ENCODE peak calls at places on chromosomes 1 and 21, in four cellular contexts. H, T, M and S are unnamed samples.

GRCh38 chr1:39898648-39899603 is 2.8 kb downstream of the MYCL start:
- DNase-seq in M (peak; percentile 85), T (peak; percentile 99), H (peak; percentile 75), S (no peak)

GRCh38 chr1:93567255-93567918 is 114.2 kb downstream of the BCAR3 start:
- DNase-seq in M (no peak), T (peak; percentile 84), H (no peak), S (no peak)

GRCh38 chr1:17700363-17700762 is 54.8 kb upstream of the ACTL8 start:
- DNase-seq in M (no peak), T (no peak), H (no peak), S (no peak)

GRCh38 chr1:203692565-203693470 is 66.2 kb downstream of the ATP2B4 start:
- DNase-seq in H (peak; percentile 59), T (peak; percentile 84), M (no peak), S (no peak)

GRCh38 chr1:18907021-18907913 is 4.9 kb upstream of the ALDH4A1 start:
- DNase-seq in H (peak; percentile 33), M (peak; percentile 72), T (peak; percentile 64), S (no peak)

GRCh38 chr1:36469163-36469562 is 5.0 kb upstream of the MRPS15 start:
- DNase-seq in H (no peak), T (no peak), M (no peak), S (no peak)

GRCh38 chr21:34182436-34182835 is 109.1 kb downstream of the MRPS6 start:
- DNase-seq in H (no peak), T (no peak), M (no peak), S (no peak)

GRCh38 chr1:58249729-58250586 is 296.6 kb downstream of the OMA1 start:
- DNase-seq in T (no peak), M (peak; percentile 84), H (no peak), S (peak; percentile 47)

GRCh38 chr1:171207377-171207776 is 22.3 kb downstream of the FMO2 start:
- DNase-seq in M (no peak), H (no peak), T (no peak), S (no peak)

GRCh38 chr21:38448619-38449186 is 49.6 kb downstream of the ERG start:
- DNase-seq in T (no peak), M (no peak), H (no peak), S (no peak)

GRCh38 chr1:171226757-171227370 is 21.4 kb upstream of the FMO1 start:
- DNase-seq in H (peak; percentile 42), M (peak; percentile 26), T (peak; percentile 40), S (no peak)

GRCh38 chr21:42496839-42497202 is 797 bp upstream of the RSPH1 start:
- DNase-seq in M (peak; percentile 46), H (no peak), T (no peak), S (no peak)

GRCh38 chr1:54230507-54231339 is 30.8 kb downstream of the MRPL37 start:
- DNase-seq in T (no peak), M (peak; percentile 72), H (no peak), S (no peak)

GRCh38 chr1:235913311-235913710 is 46.6 kb upstream of the LYST start:
- DNase-seq in H (no peak), M (no peak), T (no peak), S (no peak)

GRCh38 chr21:36744560-36745231 is 45.8 kb downstream of the SIM2 start:
- DNase-seq in M (peak; percentile 87), H (no peak), T (no peak), S (no peak)

GRCh38 chr1:87833158-87833557 is 504.5 kb downstream of the LMO4 start:
- DNase-seq in T (no peak), H (no peak), M (no peak), S (no peak)

GRCh38 chr1:29650041-29650400 is 413.7 kb downstream of the PTPRU start:
- DNase-seq in T (no peak), M (no peak), H (no peak), S (no peak)

GRCh38 chr1:157403203-157403602 is 149.1 kb downstream of the FCRL5 start:
- DNase-seq in T (no peak), M (no peak), H (peak; percentile 3), S (peak; percentile 21)

GRCh38 chr1:45563843-45564242 is 13.2 kb downstream of the AKR1A1 start:
- DNase-seq in M (no peak), T (no peak), H (no peak), S (no peak)

GRCh38 chr1:153608742-153609584 is 4.0 kb downstream of the S100A16 start:
- DNase-seq in M (no peak), T (peak; percentile 94), H (peak; percentile 90), S (peak; percentile 90)

GRCh38 chr1:15027515-15027948 is 126.0 kb upstream of the TMEM51 start:
- DNase-seq in M (peak; percentile 85), H (peak; percentile 22), T (peak; percentile 84), S (no peak)
- TF ChIP-seq YY1 in M (no peak), H (no peak), T (no peak), S (no peak)

GRCh38 chr1:222821239-222821638 is 6.4 kb downstream of the DISP1 start:
- DNase-seq in M (no peak), H (no peak), T (no peak), S (no peak)
- TF ChIP-seq MAX in M (no peak), H (no peak), T (no peak), S (no peak)

GRCh38 chr21:29376556-29376955 is 77.8 kb downstream of the BACH1 start:
- DNase-seq in M (no peak), T (peak; percentile 27), H (peak; percentile 39), S (peak; percentile 67)
- TF ChIP-seq YY1 in M (no peak), T (no peak), H (no peak), S (no peak)

DNA sequence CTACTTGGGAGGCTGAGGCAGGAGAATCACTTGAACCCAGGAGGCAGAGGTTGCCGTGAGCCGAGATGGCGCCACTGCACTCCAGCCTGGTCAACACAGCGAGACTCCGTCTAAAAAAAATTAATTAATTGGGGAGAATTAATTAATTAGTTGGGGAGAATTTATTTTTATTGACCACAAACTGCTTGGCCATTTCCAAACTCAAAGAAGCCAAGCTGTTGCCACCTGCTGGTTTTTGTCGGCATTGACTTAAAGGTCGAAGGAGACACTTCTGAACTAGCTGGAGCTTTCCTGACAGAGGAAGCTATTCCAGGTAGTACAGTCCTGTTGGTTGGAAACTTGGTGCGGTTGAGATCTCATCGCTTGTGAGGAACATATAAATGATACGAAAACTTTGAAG is 13.1 kb downstream of the MAP1LC3C start:
- DNase-seq in H (peak; percentile 38), T (peak; percentile 42), M (peak; percentile 55), S (no peak)
- TF ChIP-seq MAX in H (no peak), T (no peak), M (no peak), S (no peak)

DNA sequence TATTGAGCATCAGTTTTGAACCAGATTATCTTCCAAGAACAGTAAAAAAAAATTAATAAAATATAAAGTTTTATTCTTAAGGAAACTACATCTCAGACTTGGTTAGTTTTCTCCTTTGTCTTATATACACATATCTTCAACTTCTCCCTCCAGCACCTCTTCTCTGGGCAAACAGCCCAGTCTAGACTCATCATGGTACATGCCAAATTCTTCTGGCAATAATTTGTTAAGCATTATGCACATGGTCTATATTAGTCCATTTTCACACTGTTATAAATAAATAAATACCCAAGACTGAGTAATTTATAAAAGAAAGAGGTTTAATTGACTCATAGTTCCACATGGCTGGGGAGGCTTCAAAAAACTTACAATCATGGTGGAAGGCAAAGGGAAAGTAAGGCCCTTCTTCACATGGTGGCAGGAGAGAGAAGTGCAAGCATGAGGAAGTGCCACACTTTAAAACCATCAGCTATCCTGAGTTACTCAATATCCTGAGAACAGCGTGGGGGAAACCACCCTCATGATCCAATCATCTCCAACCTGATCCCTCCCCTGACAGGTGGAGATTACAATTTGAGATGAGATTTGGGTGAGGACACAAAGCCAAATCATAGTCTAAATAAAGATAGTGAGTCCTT is 108.7 kb upstream of the RNPC3 start:
- DNase-seq in M (no peak), H (no peak), T (no peak), S (no peak)
- TF ChIP-seq YY1 in M (no peak), H (no peak), T (no peak), S (no peak)

GRCh38 chr1:234271243-234271606 is 102.0 kb upstream of the COA6 start:
- DNase-seq in M (no peak), T (no peak), H (no peak), S (no peak)

GRCh38 chr1:234270103-234270502 is 103.2 kb upstream of the COA6 start:
- DNase-seq in T (no peak), M (no peak), H (no peak), S (no peak)

GRCh38 chr1:234272656-234273312 is 100.5 kb upstream of the COA6 start:
- DNase-seq in M (no peak), H (no peak), T (no peak), S (no peak)

GRCh38 chr1:234265861-234266260 is 107.4 kb upstream of the COA6 start:
- DNase-seq in T (no peak), H (no peak), M (no peak), S (no peak)

GRCh38 chr1:234270581-234271242 is 102.5 kb upstream of the COA6 start:
- DNase-seq in T (no peak), M (no peak), H (no peak), S (no peak)
- TF ChIP-seq MAX in T (no peak), M (no peak), H (no peak), S (no peak)

DNA sequence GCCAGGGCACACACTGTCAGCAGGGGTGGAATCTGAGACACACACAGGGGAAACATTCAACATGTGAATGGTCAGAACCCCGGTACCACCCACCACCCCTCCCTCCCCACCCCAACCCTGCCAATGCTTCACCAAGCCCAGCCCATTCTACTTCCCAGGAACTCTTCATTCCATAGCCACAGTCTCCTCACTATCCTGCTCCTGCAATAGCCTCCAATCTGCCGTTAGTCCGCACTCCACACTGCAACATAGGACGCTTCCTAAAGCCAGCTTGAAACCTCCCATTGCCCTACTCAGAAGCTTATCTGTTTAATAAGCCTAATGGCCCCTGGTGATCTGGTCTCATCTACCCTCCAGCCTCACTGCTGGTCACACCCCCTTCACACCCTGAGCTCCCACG is 7.5 kb upstream of the RAB3B start:
- DNase-seq in T (no peak), M (peak; percentile 24), H (no peak), S (no peak)
- TF ChIP-seq YY1 in T (no peak), M (no peak), H (no peak), S (no peak)

DNA sequence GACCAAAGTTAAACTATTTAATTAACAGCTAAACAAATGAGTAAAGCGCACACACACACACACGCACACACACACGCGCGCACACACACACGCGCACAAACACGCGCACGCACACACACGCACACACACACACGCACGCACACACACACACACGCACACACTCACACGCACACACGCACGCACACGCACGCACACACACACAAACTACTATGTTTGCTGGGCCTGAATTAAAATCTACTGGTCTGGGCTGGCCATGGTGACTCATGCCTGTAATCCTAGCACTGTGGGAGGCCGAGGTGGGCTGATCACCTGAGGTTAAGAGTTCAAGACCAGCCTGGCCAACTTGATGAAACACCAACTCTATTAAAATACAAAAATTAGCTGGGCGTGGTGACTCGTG is 37.4 kb upstream of the DNAJC11 start:
- DNase-seq in T (no peak), H (no peak), M (no peak), S (no peak)
- TF ChIP-seq MAX in T (no peak), H (no peak), M (no peak), S (no peak)